ENCODE peak calls at places on chromosomes 3 and 15, in seven cellular contexts. One of them, this sample, is unnamed. For H3K27me3, the result is how much of the 10 kb centered on the place peaks cover.

GRCh38 chr3:24138876-24139256 is 193.8 kb downstream of the NR1D2 start:
- DNase-seq in H9: no peak
- DNase-seq in endodermal cell: no peak
- DNase-seq in upper lobe of left lung: no peak
- DNase-seq in heart right ventricle: no peak
- DNase-seq in sigmoid colon: no peak
- DNase-seq in HL-60: no peak
- DNase-seq in this sample: no peak

GRCh38 chr3:17302774-17303173 is 418.0 kb downstream of the PLCL2 start:
- DNase-seq in H9: no peak
- DNase-seq in endodermal cell: no peak
- DNase-seq in upper lobe of left lung: no peak
- DNase-seq in heart right ventricle: peak
- DNase-seq in sigmoid colon: no peak
- DNase-seq in HL-60: no peak
- DNase-seq in this sample: no peak

GRCh38 chr15:55916666-55917409 is 76.6 kb downstream of the NEDD4 start:
- DNase-seq in H9: no peak
- DNase-seq in endodermal cell: no peak
- DNase-seq in upper lobe of left lung: no peak
- DNase-seq in heart right ventricle: no peak
- DNase-seq in sigmoid colon: no peak
- DNase-seq in HL-60: no peak
- DNase-seq in this sample: no peak

GRCh38 chr3:42101048-42101447 is 9.9 kb downstream of the TRAK1 start:
- DNase-seq in H9: no peak
- DNase-seq in endodermal cell: no peak
- DNase-seq in upper lobe of left lung: no peak
- DNase-seq in heart right ventricle: peak
- DNase-seq in sigmoid colon: no peak
- DNase-seq in HL-60: peak
- DNase-seq in this sample: no peak

GRCh38 chr3:7817239-7817638 is 684.4 kb upstream of the LMCD1 start:
- DNase-seq in H9: no peak
- DNase-seq in endodermal cell: no peak
- DNase-seq in upper lobe of left lung: no peak
- DNase-seq in heart right ventricle: no peak
- DNase-seq in sigmoid colon: no peak
- DNase-seq in HL-60: no peak
- DNase-seq in this sample: no peak

GRCh38 chr3:145191543-145191942 is 969.4 kb downstream of the PLOD2 start:
- DNase-seq in H9: no peak
- DNase-seq in endodermal cell: no peak
- DNase-seq in upper lobe of left lung: no peak
- DNase-seq in heart right ventricle: no peak
- DNase-seq in sigmoid colon: no peak
- DNase-seq in HL-60: no peak
- DNase-seq in this sample: no peak

GRCh38 chr15:90047956-90048575 is 46.9 kb downstream of the ZNF710 start:
- DNase-seq in H9: no peak
- DNase-seq in endodermal cell: peak
- DNase-seq in upper lobe of left lung: no peak
- DNase-seq in heart right ventricle: no peak
- DNase-seq in sigmoid colon: no peak
- DNase-seq in HL-60: no peak
- DNase-seq in this sample: no peak

GRCh38 chr15:67047149-67047661 is 18.2 kb upstream of the SMAD3 start:
- DNase-seq in H9: no peak
- DNase-seq in endodermal cell: no peak
- DNase-seq in upper lobe of left lung: no peak
- DNase-seq in heart right ventricle: no peak
- DNase-seq in sigmoid colon: peak
- DNase-seq in HL-60: no peak
- DNase-seq in this sample: no peak

GRCh38 chr15:62119224-62119925 is 45.7 kb downstream of the C2CD4B start:
- DNase-seq in H9: no peak
- DNase-seq in endodermal cell: no peak
- DNase-seq in upper lobe of left lung: no peak
- DNase-seq in heart right ventricle: no peak
- DNase-seq in sigmoid colon: no peak
- DNase-seq in HL-60: peak
- DNase-seq in this sample: no peak

GRCh38 chr15:100844778-100845177 is 34.9 kb upstream of the ALDH1A3 start:
- DNase-seq in H9: no peak
- DNase-seq in endodermal cell: no peak
- DNase-seq in upper lobe of left lung: no peak
- DNase-seq in heart right ventricle: no peak
- DNase-seq in sigmoid colon: no peak
- DNase-seq in HL-60: no peak
- DNase-seq in this sample: no peak
- H3K27me3 ChIP-seq in H9: under half
- H3K27me3 ChIP-seq in endodermal cell: under half
- H3K27me3 ChIP-seq in upper lobe of left lung: under half
- H3K27me3 ChIP-seq in heart right ventricle: under half
- H3K27me3 ChIP-seq in sigmoid colon: under half
- H3K27me3 ChIP-seq in HL-60: under half
- H3K27me3 ChIP-seq in this sample: under half

DNA sequence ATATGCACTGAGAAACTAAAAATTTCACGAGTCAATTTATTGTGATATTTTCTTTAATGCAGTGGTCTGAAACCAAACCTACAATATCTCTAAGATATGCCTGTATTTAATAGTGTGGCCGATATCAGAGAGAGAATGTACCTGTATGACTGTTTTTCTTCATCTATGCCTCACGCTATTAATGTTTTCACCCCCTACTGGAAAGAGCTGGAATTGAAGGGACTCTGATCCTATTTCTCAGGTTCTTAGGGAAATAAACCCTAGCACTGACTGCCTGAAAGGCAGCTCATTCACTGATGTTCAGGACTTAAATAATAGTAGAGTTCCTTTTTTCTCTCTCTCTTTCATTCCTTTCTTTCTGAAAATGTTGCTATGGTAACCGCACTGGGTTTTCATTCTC is 1135.9 kb downstream of the IGSF11 start:
- DNase-seq in H9: no peak
- DNase-seq in endodermal cell: no peak
- DNase-seq in upper lobe of left lung: no peak
- DNase-seq in heart right ventricle: no peak
- DNase-seq in sigmoid colon: no peak
- DNase-seq in HL-60: peak
- DNase-seq in this sample: no peak
- TF ChIP-seq CTCF in H9: peak
- TF ChIP-seq CTCF in endodermal cell: peak
- TF ChIP-seq CTCF in upper lobe of left lung: no peak
- TF ChIP-seq CTCF in heart right ventricle: no peak
- TF ChIP-seq CTCF in sigmoid colon: no peak
- TF ChIP-seq CTCF in HL-60: peak
- TF ChIP-seq CTCF in this sample: no peak

DNA sequence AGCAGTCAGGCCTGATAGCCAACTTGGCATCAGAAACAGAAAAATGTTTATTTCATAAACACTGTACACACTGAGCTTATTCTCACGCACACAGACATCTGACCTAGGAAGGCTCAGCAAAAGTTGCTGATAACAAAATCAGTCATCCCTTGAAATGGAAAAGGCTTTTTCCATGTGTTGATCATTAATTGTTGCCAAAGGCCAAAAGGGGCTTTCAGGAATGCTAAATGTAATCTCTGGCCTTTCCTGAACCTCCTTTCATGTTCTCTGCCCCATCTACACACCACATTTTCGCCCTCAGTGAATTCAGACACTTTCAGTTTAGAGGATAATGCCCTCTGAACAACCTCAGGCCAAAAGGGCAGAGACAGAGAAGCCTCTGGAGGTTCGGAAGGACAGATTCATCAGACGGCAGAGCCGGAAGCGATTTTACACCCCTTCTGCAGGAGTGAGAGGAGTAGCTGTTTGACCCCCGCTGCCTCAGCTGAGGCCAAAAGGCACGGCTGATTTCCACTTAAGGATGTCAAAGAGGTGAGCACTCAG is 14.5 kb downstream of the RTP4 start:
- DNase-seq in H9: no peak
- DNase-seq in endodermal cell: no peak
- DNase-seq in upper lobe of left lung: no peak
- DNase-seq in heart right ventricle: no peak
- DNase-seq in sigmoid colon: no peak
- DNase-seq in HL-60: no peak
- DNase-seq in this sample: no peak
- H3K27ac ChIP-seq in H9: no peak
- H3K27ac ChIP-seq in endodermal cell: no peak
- H3K27ac ChIP-seq in upper lobe of left lung: no peak
- H3K27ac ChIP-seq in heart right ventricle: no peak
- H3K27ac ChIP-seq in sigmoid colon: no peak
- H3K27ac ChIP-seq in HL-60: no peak
- H3K27ac ChIP-seq in this sample: no peak

GRCh38 chr3:128495435-128495970 is 2.5 kb upstream of the GATA2 start:
- DNase-seq in H9: peak
- DNase-seq in endodermal cell: peak
- DNase-seq in upper lobe of left lung: no peak
- DNase-seq in heart right ventricle: no peak
- DNase-seq in sigmoid colon: peak
- DNase-seq in HL-60: no peak
- DNase-seq in this sample: no peak

GRCh38 chr3:128496602-128497304 is 3.8 kb upstream of the GATA2 start:
- DNase-seq in H9: peak
- DNase-seq in endodermal cell: peak
- DNase-seq in upper lobe of left lung: peak
- DNase-seq in heart right ventricle: no peak
- DNase-seq in sigmoid colon: peak
- DNase-seq in HL-60: no peak
- DNase-seq in this sample: no peak

GRCh38 chr3:128497305-128498126 is 4.5 kb upstream of the GATA2 start:
- DNase-seq in H9: peak
- DNase-seq in endodermal cell: peak
- DNase-seq in upper lobe of left lung: peak
- DNase-seq in heart right ventricle: peak
- DNase-seq in sigmoid colon: peak
- DNase-seq in HL-60: peak
- DNase-seq in this sample: peak

GRCh38 chr3:128494152-128494650 is 1.2 kb upstream of the GATA2 start:
- DNase-seq in H9: no peak
- DNase-seq in endodermal cell: no peak
- DNase-seq in upper lobe of left lung: no peak
- DNase-seq in heart right ventricle: no peak
- DNase-seq in sigmoid colon: peak
- DNase-seq in HL-60: no peak
- DNase-seq in this sample: no peak

DNA sequence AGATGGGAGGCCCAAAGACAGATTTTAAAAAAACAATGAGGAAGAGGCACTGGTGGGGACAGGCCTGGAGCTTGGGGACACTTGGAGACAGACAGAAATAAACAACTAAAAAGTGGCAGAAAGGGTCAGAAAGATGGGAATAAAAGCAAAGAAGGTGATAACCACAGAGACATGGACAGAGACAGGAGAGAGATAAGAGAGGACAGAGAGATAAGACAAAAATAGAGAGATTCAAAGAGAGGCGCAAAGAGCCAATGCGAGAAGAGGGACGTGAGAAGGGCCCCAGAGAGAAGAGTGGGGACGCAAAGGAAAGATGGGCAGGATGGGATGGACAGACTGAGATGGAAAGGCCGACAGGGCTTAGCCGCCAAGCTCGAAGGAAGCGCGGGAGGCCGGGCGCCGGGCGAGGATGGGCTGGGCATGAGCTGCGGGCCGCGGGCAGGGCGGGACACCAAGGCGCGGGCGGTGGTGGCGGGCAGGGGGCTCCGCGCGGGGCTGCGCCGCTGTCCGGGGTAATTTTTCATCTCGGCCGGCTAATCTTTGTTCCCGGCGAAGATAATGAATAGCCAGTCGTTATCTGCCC is 3.1 kb upstream of the GATA2 start:
- DNase-seq in H9: peak
- DNase-seq in endodermal cell: peak
- DNase-seq in upper lobe of left lung: peak
- DNase-seq in heart right ventricle: no peak
- DNase-seq in sigmoid colon: peak
- DNase-seq in HL-60: no peak
- DNase-seq in this sample: no peak
- H3K27me3 ChIP-seq in H9: half or more
- H3K27me3 ChIP-seq in endodermal cell: half or more
- H3K27me3 ChIP-seq in upper lobe of left lung: under half
- H3K27me3 ChIP-seq in heart right ventricle: half or more
- H3K27me3 ChIP-seq in sigmoid colon: half or more
- H3K27me3 ChIP-seq in HL-60: under half
- H3K27me3 ChIP-seq in this sample: under half

GRCh38 chr15:42202653-42203052 is 5.5 kb downstream of the VPS39 start:
- DNase-seq in H9: no peak
- DNase-seq in endodermal cell: no peak
- DNase-seq in upper lobe of left lung: no peak
- DNase-seq in heart right ventricle: no peak
- DNase-seq in sigmoid colon: no peak
- DNase-seq in HL-60: no peak
- DNase-seq in this sample: no peak
- TF ChIP-seq CTCF in H9: no peak
- TF ChIP-seq CTCF in endodermal cell: no peak
- TF ChIP-seq CTCF in upper lobe of left lung: no peak
- TF ChIP-seq CTCF in heart right ventricle: no peak
- TF ChIP-seq CTCF in sigmoid colon: no peak
- TF ChIP-seq CTCF in HL-60: no peak
- TF ChIP-seq CTCF in this sample: no peak

This sample was measured in CD8-positive, alpha-beta T cell.